ENCODE peak calls at places on chromosomes 16 and 17, in seven cellular contexts. K, V, N, W, M, B and A are unnamed samples.

GRCh38 chr17:67974186-67974585 is 22.1 kb downstream of the C17orf58 start:
- DNase-seq in B (no peak), V (peak), M (no peak), W (no peak), N (no peak), K (no peak), A (no peak)

GRCh38 chr17:75571197-75571884 is 16.3 kb upstream of the MYO15B start:
- DNase-seq in K (peak), W (no peak), V (no peak), N (no peak), B (peak), M (no peak), A (no peak)

GRCh38 chr17:36459601-36460000 is 26.9 kb upstream of the ZNHIT3 start:
- DNase-seq in N (no peak), B (no peak), W (no peak), K (no peak), M (no peak), V (no peak), A (no peak)

GRCh38 chr16:24508614-24509013 is 30.8 kb upstream of the RBBP6 start:
- DNase-seq in N (no peak), M (no peak), W (no peak), K (peak), V (no peak), B (peak), A (no peak)

GRCh38 chr17:78223061-78223460 is 8.4 kb upstream of the TMEM235 start:
- DNase-seq in K (no peak), W (no peak), B (no peak), V (no peak), N (no peak), M (no peak), A (no peak)

GRCh38 chr17:7888184-7888920 is at the start of gene CHD3:
- DNase-seq in N (no peak), M (peak), K (peak), V (no peak), B (peak), W (no peak), A (no peak)

GRCh38 chr16:86519007-86519648 is 8.8 kb downstream of the FOXF1 start:
- DNase-seq in B (no peak), M (no peak), W (no peak), K (no peak), V (no peak), N (no peak), A (no peak)

GRCh38 chr16:69773255-69773947 is 11.3 kb downstream of the WWP2 start:
- DNase-seq in K (no peak), V (no peak), W (no peak), N (no peak), B (no peak), M (no peak), A (no peak)

GRCh38 chr16:23676924-23677480 is 1.7 kb upstream of the PLK1 start:
- DNase-seq in K (no peak), N (no peak), W (no peak), B (no peak), V (no peak), M (no peak), A (no peak)

GRCh38 chr16:23469814-23470213 is 16.8 kb upstream of the COG7 start:
- DNase-seq in W (no peak), N (no peak), B (peak), K (peak), M (peak), V (no peak), A (no peak)

GRCh38 chr16:19284207-19284606 is 1.3 kb upstream of the CLEC19A start:
- DNase-seq in W (no peak), N (no peak), M (peak), V (no peak), K (peak), B (no peak), A (no peak)

GRCh38 chr16:88289549-88290344 is 93.0 kb upstream of the ZNF469 start:
- DNase-seq in W (no peak), B (no peak), M (no peak), N (peak), V (no peak), K (no peak), A (no peak)

GRCh38 chr16:13875614-13876284 is 44.2 kb upstream of the ERCC4 start:
- DNase-seq in N (no peak), K (no peak), V (no peak), B (no peak), M (no peak), W (no peak), A (no peak)

DNA sequence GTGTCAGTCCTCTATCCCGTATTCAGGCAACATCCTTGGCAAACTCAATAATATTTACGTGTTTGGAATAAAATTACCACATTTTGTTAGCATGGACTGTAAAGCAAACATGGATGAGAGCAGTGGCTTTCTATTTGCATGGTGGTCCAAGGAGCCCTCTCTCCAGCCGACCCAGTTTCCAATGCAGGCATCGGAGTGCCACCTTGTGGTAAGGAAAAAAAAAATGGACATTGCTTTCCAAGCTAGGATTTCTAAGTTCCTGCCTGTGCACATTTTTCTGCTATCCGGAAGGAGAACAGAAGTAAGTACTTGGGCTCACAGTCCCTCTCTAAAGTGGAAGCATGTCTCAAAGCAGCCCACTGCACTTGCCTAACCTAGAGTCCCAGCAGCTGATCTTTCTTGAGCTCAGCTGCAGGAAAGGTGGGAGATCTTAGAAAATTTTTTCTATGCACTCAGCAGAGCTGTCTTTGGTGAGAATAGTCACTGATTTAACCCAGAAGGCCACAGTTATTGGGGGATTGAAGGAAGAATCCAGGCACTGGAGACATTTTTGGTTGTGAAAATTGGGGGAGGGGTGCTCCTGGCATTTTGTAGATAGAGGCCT is 46.0 kb upstream of the ERCC4 start:
- DNase-seq in K (no peak), M (no peak), W (peak), B (peak), V (peak), N (no peak), A (peak)
- TF ChIP-seq CTCF in K (peak), M (no peak), W (peak), B (peak), V (peak), N (peak), A (peak)

GRCh38 chr17:2931426-2931825 is 132.0 kb downstream of the OR1D5 start:
- DNase-seq in N (no peak), W (no peak), B (no peak), V (peak), M (no peak), K (no peak), A (no peak)
- TF ChIP-seq CTCF in N (no peak), W (no peak), B (no peak), V (no peak), M (no peak), K (no peak), A (no peak)

GRCh38 chr17:5846001-5846400 is 224.2 kb upstream of the WSCD1 start:
- DNase-seq in K (no peak), W (no peak), N (no peak), B (no peak), M (no peak), V (no peak), A (no peak)
- TF ChIP-seq CTCF in K (no peak), W (no peak), N (no peak), B (no peak), M (no peak), V (no peak), A (no peak)

GRCh38 chr16:2838928-2839327 is 8.8 kb downstream of the ZG16B start:
- DNase-seq in V (peak), W (peak), N (peak), M (peak), K (peak), B (peak), A (peak)
- TF ChIP-seq CTCF in V (peak), W (peak), N (peak), M (peak), K (peak), B (peak), A (peak)

GRCh38 chr16:67397451-67397801 is 4.1 kb upstream of the TPPP3 start:
- DNase-seq in N (peak), K (no peak), M (no peak), V (no peak), B (no peak), W (no peak), A (peak)

GRCh38 chr16:67396775-67397450 is 3.6 kb upstream of the TPPP3 start:
- DNase-seq in N (no peak), V (no peak), W (no peak), M (no peak), B (no peak), K (no peak), A (no peak)

GRCh38 chr16:67398546-67399217 is 5.4 kb upstream of the TPPP3 start:
- DNase-seq in M (no peak), K (no peak), B (no peak), N (no peak), W (no peak), V (no peak), A (no peak)

GRCh38 chr16:67399218-67399733 is 6.0 kb upstream of the TPPP3 start:
- DNase-seq in M (no peak), B (peak), K (peak), V (peak), N (no peak), W (peak), A (peak)

GRCh38 chr16:67397812-67398545 is 4.7 kb upstream of the TPPP3 start:
- DNase-seq in N (no peak), M (no peak), V (no peak), B (no peak), K (no peak), W (no peak), A (no peak)
- TF ChIP-seq CTCF in N (no peak), M (peak), V (no peak), B (no peak), K (no peak), W (no peak), A (no peak)

GRCh38 chr17:50213026-50214015 is 11.9 kb upstream of the COL1A1 start:
- DNase-seq in M (no peak), K (no peak), N (no peak), V (peak), B (no peak), W (no peak), A (no peak)
- TF ChIP-seq CTCF in M (no peak), K (no peak), N (no peak), V (no peak), B (no peak), W (peak), A (no peak)

GRCh38 chr16:14464796-14465195 is 165.3 kb downstream of the PARN start:
- DNase-seq in K (no peak), M (no peak), N (no peak), B (no peak), V (no peak), W (no peak), A (no peak)
- TF ChIP-seq CTCF in K (no peak), M (no peak), N (no peak), B (no peak), V (no peak), W (no peak), A (no peak)

DNA sequence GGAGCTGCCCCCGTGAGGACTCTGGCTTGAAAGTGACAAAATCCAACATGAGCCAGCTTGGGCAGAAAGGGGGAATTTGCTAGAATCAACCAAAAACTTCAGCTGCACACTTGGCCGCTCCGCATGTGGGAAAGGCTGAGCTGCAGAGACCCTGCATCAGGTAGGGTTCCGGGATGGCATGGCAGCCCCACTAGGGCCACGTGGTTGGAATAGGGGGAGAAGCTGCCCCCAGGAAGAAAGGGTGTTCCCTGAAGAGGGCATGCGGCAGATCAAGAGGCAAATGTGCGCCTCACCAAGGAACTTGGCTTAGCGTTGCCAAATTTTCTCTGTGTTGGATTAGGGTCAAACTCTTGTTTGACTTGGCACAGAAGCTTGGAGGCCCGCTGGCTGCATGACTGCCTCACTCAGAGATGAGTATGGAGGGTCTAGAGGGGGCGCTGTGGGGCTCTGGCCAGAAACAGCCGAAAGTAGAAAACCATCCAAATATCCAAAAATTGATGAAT is 29.2 kb upstream of the WFIKKN2 start:
- DNase-seq in V (peak), N (no peak), K (no peak), W (peak), M (no peak), B (peak), A (no peak)
- TF ChIP-seq CTCF in V (peak), N (no peak), K (no peak), W (peak), M (no peak), B (peak), A (no peak)

DNA sequence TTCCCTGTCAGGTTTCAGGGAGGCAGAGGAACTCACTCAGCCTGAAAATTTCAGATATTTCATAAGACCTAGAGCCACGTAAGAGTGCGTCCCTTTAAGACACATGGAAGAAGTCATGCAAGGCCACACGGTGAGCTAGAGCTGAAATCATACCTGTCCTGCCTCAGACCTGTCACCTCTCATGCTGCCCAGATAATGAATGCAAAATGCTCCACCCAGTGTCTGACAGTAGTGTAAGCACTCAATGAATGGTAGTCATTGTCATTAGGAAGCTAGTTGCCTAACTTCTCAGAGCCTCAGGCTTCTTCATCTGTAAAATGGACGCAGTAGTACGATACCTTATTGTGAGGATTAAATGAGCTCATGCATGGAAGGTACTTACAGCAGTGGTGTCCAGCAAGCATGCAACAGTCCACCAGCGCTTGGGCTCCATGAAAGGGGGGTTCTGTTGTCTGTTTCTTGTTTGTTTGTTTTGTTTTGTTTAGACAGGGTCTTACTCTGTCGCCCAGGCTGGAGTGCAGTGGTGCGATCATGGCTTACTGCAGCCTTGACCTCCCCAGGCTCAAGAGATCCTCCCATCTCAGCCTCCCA is 60.7 kb downstream of the WSB1 start:
- DNase-seq in W (no peak), M (no peak), V (no peak), K (no peak), N (no peak), B (no peak), A (no peak)
- TF ChIP-seq CTCF in W (no peak), M (no peak), V (no peak), K (no peak), N (peak), B (no peak), A (no peak)

GRCh38 chr17:44402564-44403172 is 13.2 kb upstream of the ITGA2B start:
- DNase-seq in W (no peak), V (no peak), K (no peak), M (no peak), N (no peak), B (no peak), A (no peak)

GRCh38 chr17:44398692-44399691 is 9.5 kb upstream of the ITGA2B start:
- DNase-seq in N (no peak), B (no peak), K (no peak), M (no peak), V (no peak), W (peak), A (no peak)

GRCh38 chr17:44397479-44398440 is 8.3 kb upstream of the ITGA2B start:
- DNase-seq in B (no peak), W (peak), V (no peak), M (no peak), N (no peak), K (no peak), A (no peak)

GRCh38 chr17:44396946-44397345 is 7.5 kb upstream of the ITGA2B start:
- DNase-seq in M (no peak), K (no peak), V (no peak), N (no peak), B (no peak), W (peak), A (no peak)

DNA sequence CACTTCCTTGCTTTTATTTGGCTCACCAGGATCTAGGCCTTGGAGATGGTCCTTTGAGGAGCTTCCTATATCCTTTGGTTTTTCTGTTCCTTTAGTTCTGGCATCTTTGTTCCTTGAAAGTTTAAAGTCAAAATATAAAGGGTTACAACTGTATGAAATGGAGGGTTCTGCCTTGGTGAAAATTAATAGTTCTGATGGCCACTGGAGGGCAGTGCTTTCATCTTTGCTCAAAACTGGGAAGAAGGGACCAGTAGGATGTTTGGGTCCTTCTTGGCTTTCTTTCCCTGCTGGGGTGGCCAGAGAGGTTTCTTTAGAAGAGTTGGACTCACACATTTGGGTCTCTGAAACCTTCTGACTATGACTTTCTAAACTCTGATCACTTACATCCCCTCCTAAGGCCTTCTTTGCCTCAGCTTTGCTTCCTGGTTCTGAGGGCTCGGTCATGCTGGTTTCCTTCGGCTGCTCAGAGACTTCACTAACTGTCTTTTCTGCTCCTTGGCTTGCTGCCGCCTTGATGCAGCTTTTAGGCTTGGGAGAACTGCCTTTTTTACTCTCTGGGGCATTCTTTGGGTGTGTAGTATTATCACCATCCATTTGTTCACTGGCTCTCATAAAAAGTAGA is 10.9 kb upstream of the ITGA2B start:
- DNase-seq in N (no peak), W (peak), V (no peak), M (no peak), K (peak), B (peak), A (no peak)
- TF ChIP-seq CTCF in N (peak), W (no peak), V (peak), M (peak), K (peak), B (peak), A (peak)